ENCODE peak calls at places on chromosomes 3 and 15, in nine cellular contexts. K, Y, S, A, H, I, Z, U and E are unnamed samples.

GRCh38 chr15:39629376-39629775 is 48.5 kb downstream of the THBS1 start:
- DNase-seq in H (no peak), S (no peak), Z (no peak), Y (no peak), U (no peak), K (peak; percentile 10), I (peak; percentile 42), A (no peak), E (no peak)

GRCh38 chr3:38579551-38580449 is 69.7 kb downstream of the SCN5A start:
- DNase-seq in S (no peak), Y (peak; percentile 56), U (no peak), A (peak; percentile 72), K (no peak), H (no peak), Z (peak; percentile 76), I (no peak), E (peak; percentile 54)

GRCh38 chr3:36893137-36893557 is 51.7 kb downstream of the TRANK1 start:
- DNase-seq in I (no peak), Z (no peak), A (peak; percentile 42), U (no peak), K (no peak), S (no peak), H (no peak), Y (no peak), E (no peak)

GRCh38 chr3:31379598-31379997 is 153.1 kb upstream of the STT3B start:
- DNase-seq in K (no peak), I (no peak), Y (no peak), U (no peak), H (no peak), Z (no peak), A (no peak), S (no peak), E (no peak)

GRCh38 chr15:101071651-101072050 is 152.5 kb downstream of the LRRK1 start:
- DNase-seq in Y (no peak), H (no peak), I (no peak), K (no peak), S (no peak), A (no peak), U (no peak), Z (no peak), E (no peak)

GRCh38 chr3:100018806-100019205 is 95.5 kb downstream of the FILIP1L start:
- DNase-seq in K (no peak), I (no peak), H (no peak), A (no peak), Y (no peak), U (no peak), Z (no peak), S (no peak), E (no peak)

GRCh38 chr3:23648965-23649328 is 156.8 kb upstream of the UBE2E1 start:
- DNase-seq in S (no peak), I (no peak), Y (no peak), H (no peak), U (no peak), Z (no peak), K (no peak), A (no peak), E (no peak)

GRCh38 chr15:38991126-38991525 is 426.5 kb upstream of the RASGRP1 start:
- DNase-seq in Z (peak; percentile 16), I (no peak), U (no peak), H (no peak), K (no peak), A (peak; percentile 79), S (peak; percentile 27), Y (no peak), E (no peak)

GRCh38 chr15:77723756-77724155 is 91.0 kb upstream of the LINGO1 start:
- DNase-seq in K (no peak), Z (no peak), U (no peak), I (no peak), H (no peak), S (no peak), Y (no peak), A (no peak), E (no peak)

GRCh38 chr15:77617507-77618285 is 15.0 kb downstream of the LINGO1 start:
- DNase-seq in H (peak; percentile 56), S (peak; percentile 73), Y (no peak), A (no peak), K (no peak), Z (no peak), U (no peak), I (no peak), E (no peak)

GRCh38 chr15:57320543-57321220 is 55.6 kb upstream of the CGNL1 start:
- DNase-seq in Y (no peak), H (no peak), U (no peak), I (no peak), Z (no peak), A (peak; percentile 82), K (no peak), S (no peak), E (no peak)

GRCh38 chr3:46406786-46407611 is at the start of the genes CCR5AS and CCRL2:
- DNase-seq in A (peak; percentile 86), I (peak; percentile 14), Y (no peak), S (no peak), H (no peak), Z (no peak), U (no peak), K (peak; percentile 11), E (no peak)

GRCh38 chr3:187902041-187902471 is 156.8 kb upstream of the BCL6 start:
- DNase-seq in S (no peak), A (no peak), Y (no peak), Z (no peak), K (no peak), U (no peak), H (no peak), I (no peak), E (no peak)

GRCh38 chr3:145550522-145550921 is 610.5 kb downstream of the PLOD2 start:
- DNase-seq in I (no peak), H (no peak), Z (no peak), U (no peak), A (no peak), Y (no peak), K (no peak), S (no peak), E (no peak)

GRCh38 chr15:57896114-57896513 is 169.4 kb downstream of the ALDH1A2 start:
- DNase-seq in S (no peak), I (no peak), U (no peak), H (no peak), A (no peak), Z (no peak), Y (no peak), K (no peak), E (no peak)

GRCh38 chr3:3053974-3054373 is 56.2 kb downstream of the IL5RA start:
- DNase-seq in S (peak; percentile 10), Z (no peak), K (no peak), A (no peak), U (no peak), I (no peak), Y (no peak), H (no peak), E (no peak)

GRCh38 chr15:39976291-39977274 is 42.7 kb downstream of the EIF2AK4 start:
- DNase-seq in K (no peak), U (peak; percentile 25), Z (no peak), H (peak; percentile 60), Y (no peak), I (no peak), A (peak; percentile 68), S (peak; percentile 66), E (peak; percentile 82)

GRCh38 chr3:61761694-61762430 is 200.5 kb downstream of the PTPRG start:
- DNase-seq in Y (no peak), A (no peak), K (no peak), Z (no peak), U (no peak), I (no peak), S (no peak), H (no peak), E (no peak)

GRCh38 chr3:196774191-196774820 is 34.6 kb downstream of the PAK2 start:
- DNase-seq in H (no peak), S (no peak), A (peak; percentile 36), K (no peak), I (no peak), U (no peak), Y (no peak), Z (peak; percentile 10), E (no peak)